ENCODE peak calls at places on chromosomes 13 and 19, in four cellular contexts. E is cardiac muscle cell, U is PC-9, I is pancreas. D is an unnamed sample.

GRCh38 chr13:94323746-94324408 is 155.6 kb downstream of the DCT start:
- DNase-seq in E (no peak), U (no peak), I (no peak), D (no peak)

GRCh38 chr19:5492281-5492812 is 37.1 kb downstream of the ZNRF4 start:
- DNase-seq in E (no peak), U (no peak), I (no peak), D (no peak)

GRCh38 chr19:1907563-1908363 is 2.6 kb downstream of the ADAT3 start:
- DNase-seq in E (no peak), U (peak; percentile 57), I (peak; percentile 70), D (no peak)

GRCh38 chr13:45630791-45631190 is 15.3 kb upstream of the ERICH6B start:
- DNase-seq in E (no peak), U (no peak), I (no peak), D (no peak)

GRCh38 chr19:1446713-1447564 is 3.0 kb upstream of the APC2 start:
- DNase-seq in E (no peak), U (no peak), I (no peak), D (no peak)

GRCh38 chr19:23055501-23055900 is 52.5 kb upstream of the ZNF728 start:
- DNase-seq in E (no peak), U (no peak), I (no peak), D (no peak)

GRCh38 chr13:36282818-36283432 is 14.7 kb downstream of the CCDC169 start:
- DNase-seq in E (peak; percentile 67), U (no peak), I (no peak), D (peak; percentile 77)

GRCh38 chr19:31639306-31639705 is 290.1 kb upstream of the TSHZ3 start:
- DNase-seq in E (peak; percentile 3), U (no peak), I (no peak), D (no peak)

GRCh38 chr19:10977773-10978155 is 16.9 kb downstream of the SMARCA4 start:
- DNase-seq in E (no peak), U (no peak), I (no peak), D (no peak)

GRCh38 chr19:51361228-51361627 is 5.0 kb downstream of the ETFB start:
- DNase-seq in E (no peak), U (no peak), I (no peak), D (no peak)

GRCh38 chr13:54934121-54934520 is 1905.5 kb downstream of the OLFM4 start:
- DNase-seq in E (no peak), U (no peak), I (no peak), D (no peak)

GRCh38 chr13:24228852-24229458 is 68.4 kb downstream of the SPATA13 start:
- DNase-seq in E (peak; percentile 84), U (peak; percentile 20), I (peak; percentile 38), D (peak; percentile 85)

GRCh38 chr19:1819976-1820255 is 7.8 kb upstream of the ATP8B3 start:
- DNase-seq in E (no peak), U (no peak), I (no peak), D (no peak)

GRCh38 chr19:57241181-57241580 is 749 bp downstream of the ZNF805 start:
- DNase-seq in E (peak; percentile 33), U (no peak), I (no peak), D (peak; percentile 41)

GRCh38 chr19:56314018-56314583 is 538 bp downstream of the ZSCAN5A start:
- DNase-seq in E (no peak), U (no peak), I (no peak), D (no peak)

GRCh38 chr13:46795321-46795720 is 1.6 kb downstream of the ESD start:
- DNase-seq in E (no peak), U (no peak), I (no peak), D (no peak)

GRCh38 chr19:17933414-17934129 is 757 bp downstream of the CCDC124 start:
- DNase-seq in E (peak; percentile 20), U (peak; percentile 52), I (no peak), D (peak; percentile 23)

GRCh38 chr19:29517412-29517811 is 8.4 kb upstream of the VSTM2B start:
- DNase-seq in E (no peak), U (no peak), I (no peak), D (no peak)

GRCh38 chr19:20154636-20155035 is 12.4 kb upstream of the ZNF486 start:
- DNase-seq in E (no peak), U (no peak), I (no peak), D (no peak)

GRCh38 chr19:32464279-32464678 is 58.7 kb downstream of the DPY19L3 start:
- DNase-seq in E (peak; percentile 29), U (no peak), I (no peak), D (peak; percentile 26)

GRCh38 chr19:49786432-49786831 is 19.6 kb downstream of the AP2A1 start:
- DNase-seq in E (peak; percentile 20), U (no peak), I (no peak), D (peak; percentile 61)

GRCh38 chr13:106570354-106570822 is 2.5 kb upstream of the ARGLU1 start:
- DNase-seq in E (peak; percentile 95), U (no peak), I (peak; percentile 95), D (peak; percentile 68)

GRCh38 chr13:31172001-31172400 is 10.3 kb upstream of the HSPH1 start:
- DNase-seq in E (peak; percentile 84), U (no peak), I (no peak), D (peak; percentile 68)

GRCh38 chr13:73275163-73275562 is 216.4 kb downstream of the KLF5 start:
- DNase-seq in E (no peak), U (no peak), I (no peak), D (no peak)

GRCh38 chr19:6017576-6017975 is 39.6 kb upstream of the RANBP3 start:
- DNase-seq in E (no peak), U (no peak), I (no peak), D (no peak)

GRCh38 chr13:30698488-30699005 is 36.8 kb upstream of the ALOX5AP start:
- DNase-seq in E (no peak), U (no peak), I (no peak), D (no peak)

GRCh38 chr13:113620036-113620435 is 35.5 kb downstream of the TFDP1 start:
- DNase-seq in E (no peak), U (no peak), I (no peak), D (no peak)

GRCh38 chr19:23762884-23763711 is 4.4 kb upstream of the ZNF681 start:
- DNase-seq in E (peak; percentile 72), U (peak; percentile 89), I (peak; percentile 84), D (peak; percentile 4)

GRCh38 chr13:84844473-84844872 is 954.7 kb downstream of the SLITRK6 start:
- DNase-seq in E (peak; percentile 1), U (no peak), I (no peak), D (no peak)

GRCh38 chr19:47414469-47414868 is 4.9 kb downstream of the MEIS3 start:
- DNase-seq in E (no peak), U (peak; percentile 47), I (no peak), D (no peak)

GRCh38 chr19:7480975-7481265 is 7.9 kb downstream of the PEX11G start:
- DNase-seq in E (no peak), U (no peak), I (no peak), D (no peak)

GRCh38 chr13:65530688-65531087 is 1699.4 kb downstream of the PCDH9 start:
- DNase-seq in E (peak; percentile 13), U (no peak), I (no peak), D (no peak)

GRCh38 chr13:75345191-75345590 is 136.8 kb downstream of the TBC1D4 start:
- DNase-seq in E (peak; percentile 18), U (no peak), I (no peak), D (peak; percentile 42)

GRCh38 chr13:113323869-113324268 is 26.8 kb downstream of the LAMP1 start:
- DNase-seq in E (no peak), U (no peak), I (no peak), D (no peak)

GRCh38 chr13:110396913-110397379 is 89.9 kb downstream of the COL4A2 start:
- DNase-seq in E (peak; percentile 100), U (no peak), I (peak; percentile 27), D (peak; percentile 100)

GRCh38 chr19:7417671-7418324 is 69.1 kb downstream of the ARHGEF18 start:
- DNase-seq in E (no peak), U (peak; percentile 40), I (no peak), D (no peak)

DNA sequence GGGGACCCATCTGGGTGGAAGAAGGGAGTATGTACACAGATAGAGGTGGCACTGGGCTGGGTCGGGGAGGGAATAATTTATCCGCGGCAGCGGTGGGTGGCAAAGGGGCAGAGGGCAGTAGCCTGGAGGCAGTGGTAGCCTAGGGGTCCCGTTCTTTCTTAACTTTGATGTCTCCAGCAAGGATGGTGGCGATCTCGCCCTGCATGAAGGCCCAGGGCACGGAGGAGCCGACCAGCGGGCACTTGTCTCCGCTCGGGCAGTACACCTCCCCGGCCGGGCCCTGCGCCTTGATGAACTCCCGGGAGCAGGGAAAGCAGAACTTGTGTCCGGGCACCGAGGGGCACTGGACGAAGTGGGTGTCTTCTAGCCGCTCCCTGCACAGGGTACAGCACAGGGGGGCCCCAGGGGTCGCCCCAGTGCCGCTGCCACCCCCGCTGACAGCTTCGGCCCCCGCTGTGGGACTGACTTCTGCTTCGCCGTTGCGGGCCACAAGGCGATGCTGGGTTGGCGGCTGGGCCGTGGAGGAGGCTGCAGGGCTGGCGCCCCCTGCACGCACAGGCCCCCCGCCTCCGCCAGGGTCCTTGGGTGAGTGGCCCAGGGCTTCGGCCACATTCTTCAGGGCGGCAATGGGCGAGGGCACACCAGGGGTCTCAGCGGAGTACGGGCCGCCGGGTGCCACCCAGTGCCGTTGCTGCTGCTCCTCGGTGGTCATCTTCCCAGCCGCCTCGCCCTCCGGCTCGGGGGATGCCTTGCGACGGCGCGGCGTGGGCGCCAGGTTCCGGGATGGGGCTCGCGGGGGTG is 1.9 kb downstream of the IRF2BP1 start:
- DNase-seq in E (no peak), U (no peak), I (peak; percentile 54), D (no peak)
- H3K4me3 ChIP-seq in E (no peak overlapping the region), U (peak overlapping the region; percentile 75), I (peak overlapping the region; percentile 2), D (peak overlapping the region; percentile 32)

GRCh38 chr19:4455742-4456565 is 1.6 kb downstream of the UBXN6 start:
- DNase-seq in E (peak; percentile 83), U (no peak), I (peak; percentile 58), D (peak; percentile 79)
- TF ChIP-seq CTCF in E (no peak), U (no peak), I (no peak), D (no peak)

GRCh38 chr13:28719227-28719562 is 425 bp upstream of the SLC46A3 start:
- DNase-seq in E (no peak), U (no peak), I (no peak), D (no peak)
- H3K4me3 ChIP-seq in E (peak overlapping the region; percentile 64), U (no peak overlapping the region), I (peak overlapping the region; percentile 64), D (peak overlapping the region; percentile 78)

GRCh38 chr19:14475251-14476073 is at the start of gene PTGER1:
- DNase-seq in E (peak; percentile 35), U (peak; percentile 43), I (no peak), D (peak; percentile 25)
- TF ChIP-seq CTCF in E (peak; percentile 50), U (peak; percentile 13), I (no peak), D (peak; percentile 45)

DNA sequence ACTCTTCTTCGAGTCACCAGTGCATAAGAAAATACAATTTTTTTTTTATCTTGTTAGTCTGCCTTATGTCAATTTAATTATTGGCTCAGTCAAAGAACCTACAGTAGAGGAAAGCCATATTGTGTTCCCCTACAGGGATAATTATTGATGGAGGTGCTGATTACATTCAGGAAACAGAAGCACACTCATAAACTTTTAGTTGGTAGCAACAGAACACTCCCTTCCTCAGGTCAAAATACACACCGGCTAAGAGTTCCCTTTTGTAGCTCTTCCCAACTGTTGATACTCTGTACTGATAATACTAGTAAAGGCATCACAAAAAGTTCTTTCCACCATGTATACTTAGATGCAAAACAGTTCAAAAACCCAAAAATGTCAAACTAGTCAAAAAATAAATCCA is 18.4 kb downstream of the FOXO1 start:
- DNase-seq in E (no peak), U (no peak), I (no peak), D (no peak)
- H3K4me3 ChIP-seq in E (no peak overlapping the region), U (no peak overlapping the region), I (no peak overlapping the region), D (no peak overlapping the region)

GRCh38 chr13:91017669-91018053 is 329.8 kb upstream of the MIR17HG start:
- DNase-seq in E (peak; percentile 9), U (peak; percentile 20), I (no peak), D (no peak)
- TF ChIP-seq CTCF in E (no peak), U (no peak), I (no peak), D (no peak)